ENCODE peak calls at places on chromosomes 16 and 17, in seven cellular contexts. One of them, this sample, is unnamed.

GRCh38 chr16:81583893-81584705 is 139.5 kb downstream of the CMIP start:
- DNase-seq in heart right ventricle: no peak
- DNase-seq in psoas muscle: no peak
- DNase-seq in RPMI8226: no peak
- DNase-seq in SK-N-MC: no peak
- DNase-seq in T47D: no peak
- DNase-seq in bronchial epithelial cell: peak; percentile 91
- DNase-seq in this sample: no peak

GRCh38 chr17:68378202-68379149 is 78.8 kb downstream of the WIPI1 start:
- DNase-seq in heart right ventricle: peak; percentile 92
- DNase-seq in psoas muscle: peak; percentile 99
- DNase-seq in RPMI8226: no peak
- DNase-seq in SK-N-MC: no peak
- DNase-seq in T47D: peak; percentile 97
- DNase-seq in bronchial epithelial cell: peak; percentile 66
- DNase-seq in this sample: peak; percentile 74

GRCh38 chr17:35568561-35568960 is 7.9 kb upstream of the SLFN14 start:
- DNase-seq in heart right ventricle: no peak
- DNase-seq in psoas muscle: no peak
- DNase-seq in RPMI8226: peak; percentile 14
- DNase-seq in SK-N-MC: no peak
- DNase-seq in T47D: peak; percentile 60
- DNase-seq in bronchial epithelial cell: peak; percentile 56
- DNase-seq in this sample: no peak

GRCh38 chr16:1374418-1375297 is 22.9 kb downstream of the GNPTG start:
- DNase-seq in heart right ventricle: no peak
- DNase-seq in psoas muscle: no peak
- DNase-seq in RPMI8226: no peak
- DNase-seq in SK-N-MC: no peak
- DNase-seq in T47D: no peak
- DNase-seq in bronchial epithelial cell: no peak
- DNase-seq in this sample: no peak

GRCh38 chr17:14098246-14098645 is 28.9 kb downstream of the COX10 start:
- DNase-seq in heart right ventricle: no peak
- DNase-seq in psoas muscle: no peak
- DNase-seq in RPMI8226: no peak
- DNase-seq in SK-N-MC: no peak
- DNase-seq in T47D: peak; percentile 82
- DNase-seq in bronchial epithelial cell: peak; percentile 78
- DNase-seq in this sample: no peak

GRCh38 chr17:49996495-49997255 is 1.7 kb upstream of the DLX3 start:
- DNase-seq in heart right ventricle: peak; percentile 68
- DNase-seq in psoas muscle: peak; percentile 78
- DNase-seq in RPMI8226: peak; percentile 60
- DNase-seq in SK-N-MC: no peak
- DNase-seq in T47D: peak; percentile 69
- DNase-seq in bronchial epithelial cell: no peak
- DNase-seq in this sample: peak; percentile 82

GRCh38 chr17:3622977-3623594 is 13.0 kb downstream of the SHPK start:
- DNase-seq in heart right ventricle: no peak
- DNase-seq in psoas muscle: no peak
- DNase-seq in RPMI8226: no peak
- DNase-seq in SK-N-MC: no peak
- DNase-seq in T47D: no peak
- DNase-seq in bronchial epithelial cell: no peak
- DNase-seq in this sample: no peak

GRCh38 chr16:7366041-7366440 is 33.4 kb downstream of the RBFOX1 start:
- DNase-seq in heart right ventricle: no peak
- DNase-seq in psoas muscle: peak; percentile 68
- DNase-seq in RPMI8226: no peak
- DNase-seq in SK-N-MC: no peak
- DNase-seq in T47D: no peak
- DNase-seq in bronchial epithelial cell: no peak
- DNase-seq in this sample: no peak

GRCh38 chr17:50149425-50150353 is 788 bp downstream of the PPP1R9B start:
- DNase-seq in heart right ventricle: peak; percentile 76
- DNase-seq in psoas muscle: peak; percentile 83
- DNase-seq in RPMI8226: peak; percentile 76
- DNase-seq in SK-N-MC: no peak
- DNase-seq in T47D: peak; percentile 66
- DNase-seq in bronchial epithelial cell: peak; percentile 36
- DNase-seq in this sample: peak; percentile 70

GRCh38 chr16:78706637-78707036 is 607.2 kb downstream of the WWOX start:
- DNase-seq in heart right ventricle: no peak
- DNase-seq in psoas muscle: peak; percentile 58
- DNase-seq in RPMI8226: no peak
- DNase-seq in SK-N-MC: no peak
- DNase-seq in T47D: no peak
- DNase-seq in bronchial epithelial cell: no peak
- DNase-seq in this sample: no peak

GRCh38 chr17:43530303-43531081 is 15.6 kb downstream of the ETV4 start:
- DNase-seq in heart right ventricle: peak; percentile 60
- DNase-seq in psoas muscle: peak; percentile 79
- DNase-seq in RPMI8226: no peak
- DNase-seq in SK-N-MC: peak; percentile 56
- DNase-seq in T47D: peak; percentile 38
- DNase-seq in bronchial epithelial cell: peak; percentile 26
- DNase-seq in this sample: peak; percentile 81

GRCh38 chr16:2520784-2521577 is 810 bp downstream of the AMDHD2 start:
- DNase-seq in heart right ventricle: peak; percentile 30
- DNase-seq in psoas muscle: peak; percentile 67
- DNase-seq in RPMI8226: peak; percentile 75
- DNase-seq in SK-N-MC: no peak
- DNase-seq in T47D: no peak
- DNase-seq in bronchial epithelial cell: peak; percentile 30
- DNase-seq in this sample: peak; percentile 66

GRCh38 chr17:80212109-80212508 is 8.0 kb downstream of the SGSH start:
- DNase-seq in heart right ventricle: no peak
- DNase-seq in psoas muscle: no peak
- DNase-seq in RPMI8226: no peak
- DNase-seq in SK-N-MC: no peak
- DNase-seq in T47D: no peak
- DNase-seq in bronchial epithelial cell: no peak
- DNase-seq in this sample: peak; percentile 69

GRCh38 chr16:57937861-57938260 is 33.1 kb downstream of the CNGB1 start:
- DNase-seq in heart right ventricle: no peak
- DNase-seq in psoas muscle: no peak
- DNase-seq in RPMI8226: no peak
- DNase-seq in SK-N-MC: no peak
- DNase-seq in T47D: no peak
- DNase-seq in bronchial epithelial cell: no peak
- DNase-seq in this sample: no peak

GRCh38 chr17:79706931-79707382 is 23.8 kb upstream of the ENPP7 start:
- DNase-seq in heart right ventricle: no peak
- DNase-seq in psoas muscle: no peak
- DNase-seq in RPMI8226: no peak
- DNase-seq in SK-N-MC: no peak
- DNase-seq in T47D: no peak
- DNase-seq in bronchial epithelial cell: no peak
- DNase-seq in this sample: no peak

GRCh38 chr16:70589998-70590471 is 56.3 kb upstream of the IL34 start:
- DNase-seq in heart right ventricle: peak; percentile 29
- DNase-seq in psoas muscle: peak; percentile 61
- DNase-seq in RPMI8226: no peak
- DNase-seq in SK-N-MC: no peak
- DNase-seq in T47D: no peak
- DNase-seq in bronchial epithelial cell: peak; percentile 32
- DNase-seq in this sample: no peak

GRCh38 chr17:54899721-54900456 is 763 bp upstream of the TOM1L1 start:
- DNase-seq in heart right ventricle: no peak
- DNase-seq in psoas muscle: no peak
- DNase-seq in RPMI8226: peak; percentile 16
- DNase-seq in SK-N-MC: no peak
- DNase-seq in T47D: peak; percentile 23
- DNase-seq in bronchial epithelial cell: no peak
- DNase-seq in this sample: no peak

GRCh38 chr17:35170968-35171771 is 23.0 kb downstream of the SLC35G3 start:
- DNase-seq in heart right ventricle: no peak
- DNase-seq in psoas muscle: no peak
- DNase-seq in RPMI8226: peak; percentile 32
- DNase-seq in SK-N-MC: no peak
- DNase-seq in T47D: peak; percentile 54
- DNase-seq in bronchial epithelial cell: peak; percentile 35
- DNase-seq in this sample: no peak

GRCh38 chr17:57257911-57258885 is 1.9 kb downstream of the MSI2 start:
- DNase-seq in heart right ventricle: no peak
- DNase-seq in psoas muscle: no peak
- DNase-seq in RPMI8226: no peak
- DNase-seq in SK-N-MC: no peak
- DNase-seq in T47D: no peak
- DNase-seq in bronchial epithelial cell: no peak
- DNase-seq in this sample: no peak

GRCh38 chr17:75707096-75707720 is 14.1 kb upstream of the ITGB4 start:
- DNase-seq in heart right ventricle: peak; percentile 69
- DNase-seq in psoas muscle: no peak
- DNase-seq in RPMI8226: no peak
- DNase-seq in SK-N-MC: no peak
- DNase-seq in T47D: no peak
- DNase-seq in bronchial epithelial cell: peak; percentile 76
- DNase-seq in this sample: no peak

GRCh38 chr17:68047153-68047846 is 11.8 kb downstream of the KPNA2 start:
- DNase-seq in heart right ventricle: no peak
- DNase-seq in psoas muscle: no peak
- DNase-seq in RPMI8226: no peak
- DNase-seq in SK-N-MC: no peak
- DNase-seq in T47D: no peak
- DNase-seq in bronchial epithelial cell: no peak
- DNase-seq in this sample: no peak

GRCh38 chr16:82425661-82426060 is 201.1 kb upstream of the CDH13 start:
- DNase-seq in heart right ventricle: no peak
- DNase-seq in psoas muscle: no peak
- DNase-seq in RPMI8226: no peak
- DNase-seq in SK-N-MC: no peak
- DNase-seq in T47D: no peak
- DNase-seq in bronchial epithelial cell: peak; percentile 60
- DNase-seq in this sample: no peak

GRCh38 chr17:59840908-59841666 is 51.7 kb downstream of the TUBD1 start:
- DNase-seq in heart right ventricle: no peak
- DNase-seq in psoas muscle: no peak
- DNase-seq in RPMI8226: no peak
- DNase-seq in SK-N-MC: no peak
- DNase-seq in T47D: no peak
- DNase-seq in bronchial epithelial cell: peak; percentile 69
- DNase-seq in this sample: no peak

GRCh38 chr17:55742272-55743102 is 8.4 kb upstream of the PCTP start:
- DNase-seq in heart right ventricle: no peak
- DNase-seq in psoas muscle: no peak
- DNase-seq in RPMI8226: peak; percentile 17
- DNase-seq in SK-N-MC: no peak
- DNase-seq in T47D: peak; percentile 41
- DNase-seq in bronchial epithelial cell: no peak
- DNase-seq in this sample: no peak

GRCh38 chr16:85777583-85778310 is 21.6 kb downstream of the EMC8 start:
- DNase-seq in heart right ventricle: no peak
- DNase-seq in psoas muscle: no peak
- DNase-seq in RPMI8226: no peak
- DNase-seq in SK-N-MC: no peak
- DNase-seq in T47D: peak; percentile 99
- DNase-seq in bronchial epithelial cell: peak; percentile 91
- DNase-seq in this sample: no peak

GRCh38 chr16:84044108-84044488 is 1.5 kb upstream of the SLC38A8 start:
- DNase-seq in heart right ventricle: no peak
- DNase-seq in psoas muscle: no peak
- DNase-seq in RPMI8226: peak; percentile 27
- DNase-seq in SK-N-MC: no peak
- DNase-seq in T47D: peak; percentile 71
- DNase-seq in bronchial epithelial cell: no peak
- DNase-seq in this sample: no peak

GRCh38 chr17:65158081-65158480 is 20.9 kb downstream of the RGS9 start:
- DNase-seq in heart right ventricle: no peak
- DNase-seq in psoas muscle: no peak
- DNase-seq in RPMI8226: no peak
- DNase-seq in SK-N-MC: no peak
- DNase-seq in T47D: no peak
- DNase-seq in bronchial epithelial cell: no peak
- DNase-seq in this sample: no peak

GRCh38 chr17:2595200-2595599 is 1.7 kb downstream of the PAFAH1B1 start:
- DNase-seq in heart right ventricle: no peak
- DNase-seq in psoas muscle: no peak
- DNase-seq in RPMI8226: no peak
- DNase-seq in SK-N-MC: no peak
- DNase-seq in T47D: no peak
- DNase-seq in bronchial epithelial cell: peak; percentile 3
- DNase-seq in this sample: no peak

GRCh38 chr17:42023524-42024349 is 3.8 kb downstream of the NKIRAS2 start:
- DNase-seq in heart right ventricle: peak; percentile 38
- DNase-seq in psoas muscle: no peak
- DNase-seq in RPMI8226: no peak
- DNase-seq in SK-N-MC: no peak
- DNase-seq in T47D: no peak
- DNase-seq in bronchial epithelial cell: no peak
- DNase-seq in this sample: peak; percentile 56

This sample was measured in pancreas.